ENCODE peak calls at places on chromosome X, in six cellular contexts. H is IMR-90, O is H1, Q is mesenchymal stem cell, W is neuronal stem cell, E is trophoblast cell. J is an unnamed sample.

GRCh38 chrX:102899940-102900916 is 36.8 kb upstream of the RAB40AL start:
- DNase-seq in W (peak; percentile 63), O (peak; percentile 84), Q (peak; percentile 76), H (peak; percentile 74), E (peak; percentile 90), J (peak; percentile 67)

GRCh38 chrX:148771440-148771839 is 271.0 kb downstream of the AFF2 start:
- DNase-seq in H (no peak), W (no peak), E (no peak), Q (no peak), O (no peak), J (no peak)

GRCh38 chrX:96102997-96103396 is 581.6 kb upstream of the DIAPH2 start:
- DNase-seq in O (no peak), E (no peak), W (no peak), Q (no peak), H (no peak), J (no peak)

GRCh38 chrX:54208531-54208930 is 25.5 kb upstream of the FAM120C start:
- DNase-seq in E (no peak), H (peak; percentile 63), O (no peak), W (no peak), Q (no peak), J (no peak)

GRCh38 chrX:103704863-103705262 is 5.8 kb upstream of the TMEM31 start:
- DNase-seq in E (no peak), W (no peak), H (no peak), Q (no peak), O (no peak), J (no peak)

GRCh38 chrX:418927-419729 is 32.4 kb upstream of the PPP2R3B start:
- DNase-seq in H (no peak), O (no peak), E (no peak), W (no peak), Q (no peak), J (no peak)

GRCh38 chrX:112147206-112147605 is 64.6 kb upstream of the TRPC5 start:
- DNase-seq in Q (peak; percentile 32), W (peak; percentile 8), O (peak; percentile 45), H (peak; percentile 29), E (peak; percentile 61), J (peak; percentile 50)

GRCh38 chrX:5236096-5236495 is 992.6 kb downstream of the NLGN4X start:
- DNase-seq in Q (peak; percentile 50), O (no peak), H (no peak), W (no peak), E (peak; percentile 3), J (peak; percentile 49)

GRCh38 chrX:70454441-70455365 is 10.1 kb downstream of the DLG3 start:
- DNase-seq in O (peak; percentile 86), W (peak; percentile 87), Q (peak; percentile 72), H (peak; percentile 53), E (peak; percentile 51), J (peak; percentile 95)

GRCh38 chrX:40171513-40172168 is 73.9 kb upstream of the BCOR start:
- DNase-seq in Q (peak; percentile 86), O (peak; percentile 42), E (peak; percentile 40), W (no peak), H (no peak), J (peak; percentile 36)

GRCh38 chrX:120456973-120457372 is 12.1 kb downstream of the LAMP2 start:
- DNase-seq in E (no peak), H (peak; percentile 21), W (no peak), Q (no peak), O (no peak), J (no peak)

GRCh38 chrX:136063340-136064079 is 78.3 kb downstream of the SLC9A6 start:
- DNase-seq in W (no peak), E (peak; percentile 68), H (no peak), O (no peak), Q (peak; percentile 74), J (no peak)

GRCh38 chrX:76454456-76454927 is 27.0 kb downstream of the MAGEE1 start:
- DNase-seq in H (peak; percentile 9), W (no peak), E (peak; percentile 44), O (peak; percentile 52), Q (peak; percentile 0), J (peak; percentile 30)

GRCh38 chrX:29257516-29257915 is 670.3 kb downstream of the IL1RAPL1 start:
- DNase-seq in O (no peak), H (peak; percentile 60), Q (no peak), W (no peak), E (no peak), J (no peak)

GRCh38 chrX:68703369-68703768 is 55.9 kb downstream of the STARD8 start:
- DNase-seq in E (no peak), H (no peak), Q (no peak), W (no peak), O (no peak), J (peak; percentile 39)

DNA sequence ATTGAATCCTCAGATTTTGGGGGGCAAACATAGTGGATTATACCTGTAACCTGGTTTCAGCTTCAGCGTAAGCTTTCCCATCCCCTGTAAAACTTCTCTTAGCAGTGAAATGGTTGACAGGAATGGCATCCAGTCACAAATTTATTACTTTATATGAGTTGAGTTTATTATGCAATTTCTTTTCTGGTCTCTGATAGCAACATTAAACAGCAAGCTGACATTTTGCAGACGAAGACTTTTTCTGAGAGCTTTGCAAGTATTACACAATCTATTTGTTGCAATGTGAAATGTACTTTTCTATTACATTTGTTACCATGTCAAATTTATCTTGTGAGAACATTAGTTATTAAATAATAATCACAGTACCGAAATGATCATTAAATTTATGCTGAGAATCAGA is 60.6 kb downstream of the GSPT2 start:
- DNase-seq in Q (peak; percentile 21), H (no peak), O (no peak), E (no peak), W (no peak), J (no peak)
- H3K27ac ChIP-seq in Q (no peak overlapping the region), H (no peak overlapping the region), O (no peak overlapping the region), E (no peak overlapping the region), W (no peak overlapping the region), J (no peak overlapping the region)

GRCh38 chrX:132791725-132792124 is 166.7 kb downstream of the HS6ST2 start:
- DNase-seq in E (no peak), Q (no peak), H (no peak), W (no peak), O (no peak), J (no peak)
- H3K14ac ChIP-seq in E (no peak overlapping the region), Q (no peak overlapping the region), H (no peak overlapping the region), W (no peak overlapping the region), O (no peak overlapping the region), J (no peak overlapping the region)

GRCh38 chrX:31508338-31508737 is 436.5 kb upstream of the FTHL17 start:
- DNase-seq in H (peak; percentile 60), Q (peak; percentile 70), W (no peak), O (no peak), E (peak; percentile 35), J (no peak)

GRCh38 chrX:31500920-31501319 is 429.1 kb upstream of the FTHL17 start:
- DNase-seq in O (no peak), W (no peak), H (peak; percentile 36), Q (no peak), E (no peak), J (no peak)

DNA sequence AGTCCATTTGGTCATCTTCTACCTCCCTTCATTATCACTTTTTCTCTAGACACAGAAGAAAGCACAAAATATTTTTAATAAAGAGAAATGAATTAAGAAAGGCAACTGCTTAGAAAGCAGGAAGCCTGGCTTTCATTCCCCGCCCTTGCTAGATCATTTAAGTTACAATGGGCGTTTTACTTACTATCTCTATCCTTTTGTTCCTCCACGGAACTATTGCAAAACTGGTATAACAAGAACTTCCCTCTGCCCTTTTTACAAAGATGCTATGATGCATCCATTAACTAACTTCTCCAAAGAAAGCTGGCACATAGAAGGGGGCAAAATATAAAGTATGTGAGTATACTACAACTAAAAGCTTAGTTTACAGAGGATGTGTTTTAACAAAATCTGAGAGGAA is 434.5 kb upstream of the FTHL17 start:
- DNase-seq in Q (no peak), E (no peak), O (no peak), W (no peak), H (no peak), J (no peak)
- H3K27ac ChIP-seq in Q (no peak overlapping the region), E (no peak overlapping the region), O (no peak overlapping the region), W (no peak overlapping the region), H (no peak overlapping the region), J (no peak overlapping the region)

GRCh38 chrX:19024366-19024765 is 40.5 kb upstream of the PHKA2 start:
- DNase-seq in O (no peak), H (no peak), E (peak; percentile 85), Q (no peak), W (no peak), J (no peak)
- H3K14ac ChIP-seq in O (no peak overlapping the region), H (no peak overlapping the region), E (no peak overlapping the region), Q (no peak overlapping the region), W (no peak overlapping the region), J (no peak overlapping the region)

GRCh38 chrX:101217689-101218088 is 1.9 kb upstream of the DRP2 start:
- DNase-seq in O (no peak), Q (no peak), E (no peak), H (no peak), W (no peak), J (no peak)

GRCh38 chrX:101220881-101221280 is 1.3 kb downstream of the DRP2 start:
- DNase-seq in Q (no peak), H (no peak), E (no peak), O (no peak), W (no peak), J (no peak)

GRCh38 chrX:101223226-101223625 is 3.6 kb downstream of the DRP2 start:
- DNase-seq in W (no peak), O (no peak), Q (no peak), E (no peak), H (no peak), J (no peak)

GRCh38 chrX:101219840-101220191 is 230 bp downstream of the DRP2 start:
- DNase-seq in E (no peak), H (peak; percentile 71), W (no peak), Q (peak; percentile 71), O (no peak), J (no peak)

DNA sequence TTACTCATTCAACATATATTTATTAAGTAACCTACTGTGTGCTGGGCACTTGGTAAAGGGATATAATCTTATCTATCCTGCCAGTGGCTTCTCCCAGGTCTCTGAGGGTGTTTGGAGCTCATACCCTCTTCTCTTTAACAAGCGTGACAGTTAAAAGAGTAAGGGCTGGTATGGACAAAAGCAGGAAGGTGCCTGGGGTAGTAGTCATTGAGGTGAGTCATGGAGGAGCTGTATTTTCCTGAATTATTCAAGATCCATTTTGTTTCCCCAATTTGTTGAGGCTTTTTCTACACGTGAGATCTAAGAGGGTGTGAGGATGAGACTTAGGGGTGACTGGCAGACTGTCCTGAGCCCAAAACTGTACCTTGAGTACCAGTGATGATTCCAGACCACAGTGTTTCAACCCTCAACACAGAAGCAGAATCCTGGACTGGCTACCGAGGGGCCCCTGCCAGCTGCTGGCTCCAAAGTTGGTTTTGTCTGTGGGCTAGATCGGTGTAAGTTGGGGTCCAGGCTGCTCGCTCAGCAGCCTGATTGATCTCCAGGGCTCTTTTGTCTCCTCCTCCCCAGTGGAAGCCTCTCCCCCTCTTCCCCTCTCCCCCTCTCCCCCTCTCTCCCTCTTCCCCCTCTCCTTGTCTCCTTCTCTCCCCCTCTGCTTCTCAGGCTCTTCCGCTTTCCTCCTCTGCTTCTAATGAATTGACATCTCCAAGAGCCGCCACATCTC is at the start of gene DRP2:
- DNase-seq in E (no peak), O (peak; percentile 42), W (no peak), Q (peak; percentile 40), H (peak; percentile 58), J (no peak)
- H3K27ac ChIP-seq in E (peak within 1 kb of the TSS; percentile 41), O (no peak within 1 kb of the TSS), W (no peak within 1 kb of the TSS), Q (no peak within 1 kb of the TSS), H (peak within 1 kb of the TSS; percentile 80), J (no peak within 1 kb of the TSS)